ENCODE peak calls at places on chromosomes 7 and 10, in six cellular contexts. G, D, U, F, B and I are unnamed samples.

GRCh38 chr10:31404640-31405039 is 85.6 kb downstream of the ZEB1 start:
- DNase-seq in G (no peak), D (no peak), U (no peak), F (peak), B (no peak), I (peak)

GRCh38 chr7:1550005-1550845 is 5.8 kb downstream of the TMEM184A start:
- DNase-seq in G (no peak), D (peak), U (no peak), F (no peak), B (no peak), I (no peak)

GRCh38 chr7:92641921-92642511 is 51.8 kb upstream of the FAM133B start:
- DNase-seq in G (no peak), D (no peak), U (no peak), F (peak), B (peak), I (no peak)

GRCh38 chr10:115932099-115932498 is 340.9 kb downstream of the GFRA1 start:
- DNase-seq in G (no peak), D (no peak), U (no peak), F (no peak), B (no peak), I (no peak)

GRCh38 chr7:657565-658119 is 68.9 kb upstream of the DNAAF5 start:
- DNase-seq in G (no peak), D (no peak), U (no peak), F (peak), B (peak), I (peak)

GRCh38 chr7:47654672-47655340 is 72.9 kb upstream of the TNS3 start:
- DNase-seq in G (no peak), D (no peak), U (no peak), F (peak), B (no peak), I (no peak)

GRCh38 chr7:96241834-96242233 is 80.1 kb downstream of the SLC25A13 start:
- DNase-seq in G (no peak), D (no peak), U (no peak), F (peak), B (peak), I (no peak)

GRCh38 chr7:130515315-130516047 is 23.6 kb downstream of the MEST start:
- DNase-seq in G (no peak), D (no peak), U (no peak), F (no peak), B (no peak), I (no peak)

GRCh38 chr10:97463363-97464132 is 17.6 kb downstream of the ZDHHC16 start:
- DNase-seq in G (peak), D (peak), U (peak), F (peak), B (peak), I (peak)

GRCh38 chr10:132408367-132408781 is 11.4 kb downstream of the PWWP2B start:
- DNase-seq in G (peak), D (no peak), U (no peak), F (no peak), B (no peak), I (no peak)

GRCh38 chr7:17651926-17652385 is 288.3 kb downstream of the SNX13 start:
- DNase-seq in G (no peak), D (no peak), U (peak), F (peak), B (peak), I (peak)

GRCh38 chr7:133770863-133771492 is 356.2 kb upstream of the LRGUK start:
- DNase-seq in G (no peak), D (peak), U (no peak), F (peak), B (peak), I (no peak)

GRCh38 chr7:127477285-127478039 is 85.0 kb upstream of the ZNF800 start:
- DNase-seq in G (no peak), D (no peak), U (no peak), F (no peak), B (no peak), I (no peak)

GRCh38 chr10:59962755-59963154 is 56.4 kb upstream of the CCDC6 start:
- DNase-seq in G (no peak), D (no peak), U (no peak), F (no peak), B (no peak), I (no peak)

GRCh38 chr7:118572604-118573003 is 348.1 kb downstream of the ANKRD7 start:
- DNase-seq in G (no peak), D (no peak), U (no peak), F (no peak), B (no peak), I (no peak)

GRCh38 chr7:6228865-6229264 is 43.6 kb downstream of the CYTH3 start:
- DNase-seq in G (no peak), D (no peak), U (no peak), F (peak), B (peak), I (peak)

GRCh38 chr10:101901340-101901739 is 57.7 kb upstream of the KCNIP2 start:
- DNase-seq in G (no peak), D (no peak), U (no peak), F (no peak), B (no peak), I (no peak)

GRCh38 chr7:27453702-27454405 is 208.8 kb downstream of the HIBADH start:
- DNase-seq in G (no peak), D (peak), U (no peak), F (peak), B (peak), I (peak)

GRCh38 chr10:119246862-119247549 is 39.6 kb downstream of the GRK5 start:
- DNase-seq in G (no peak), D (no peak), U (peak), F (peak), B (peak), I (peak)

GRCh38 chr10:96747734-96748550 is 27.6 kb upstream of the PIK3AP1 start:
- DNase-seq in G (no peak), D (no peak), U (no peak), F (no peak), B (no peak), I (no peak)

GRCh38 chr7:64618785-64619456 is 47.0 kb upstream of the ZNF107 start:
- DNase-seq in G (no peak), D (peak), U (peak), F (peak), B (peak), I (peak)

GRCh38 chr7:32892521-32893224 is 1.1 kb upstream of the KBTBD2 start:
- DNase-seq in G (peak), D (peak), U (no peak), F (peak), B (peak), I (peak)

GRCh38 chr7:24591152-24591551 is 17.9 kb downstream of the PALS2 start:
- DNase-seq in G (no peak), D (no peak), U (no peak), F (no peak), B (no peak), I (no peak)

GRCh38 chr10:102813734-102814455 is 23.3 kb downstream of the CYP17A1 start:
- DNase-seq in G (peak), D (no peak), U (no peak), F (peak), B (peak), I (no peak)

GRCh38 chr7:139232377-139232717 is 1.3 kb downstream of the UBN2 start:
- DNase-seq in G (no peak), D (peak), U (no peak), F (peak), B (no peak), I (no peak)

GRCh38 chr10:43259248-43259980 is 7.5 kb downstream of the RASGEF1A start:
- DNase-seq in G (no peak), D (no peak), U (no peak), F (no peak), B (no peak), I (no peak)

DNA sequence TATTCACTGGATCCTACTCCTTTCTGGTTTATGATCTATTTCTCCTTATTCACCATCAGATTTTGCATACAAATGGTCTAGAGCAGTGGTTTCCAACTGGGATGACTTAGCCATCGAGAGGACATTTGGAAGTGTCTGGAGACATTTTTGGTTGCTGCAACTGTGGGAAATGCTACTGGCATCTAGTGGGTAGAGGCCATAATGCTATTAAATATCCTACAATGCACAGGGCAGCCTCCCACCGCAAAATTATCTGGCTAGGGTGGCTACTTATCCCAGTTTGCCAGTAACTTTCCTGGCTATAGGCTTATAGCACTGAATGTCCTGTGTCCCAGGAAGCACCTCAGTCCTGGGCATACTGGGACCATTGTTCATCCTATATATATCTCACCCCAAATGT is 21.5 kb upstream of the DDX50 start:
- DNase-seq in G (no peak), D (no peak), U (no peak), F (no peak), B (no peak), I (no peak)
- H3K4me3 ChIP-seq in G (no peak), D (no peak), U (no peak), F (no peak), B (no peak), I (no peak)

GRCh38 chr10:28587970-28588290 is 55.0 kb downstream of the WAC start:
- DNase-seq in G (no peak), D (no peak), U (no peak), F (peak), B (peak), I (peak)
- TF ChIP-seq CTCF in G (peak), D (peak), U (no peak), F (peak), B (peak), I (peak)

GRCh38 chr7:41024126-41024525 is 678.8 kb downstream of the INHBA start:
- DNase-seq in G (no peak), D (no peak), U (no peak), F (no peak), B (no peak), I (no peak)
- H3K4me3 ChIP-seq in G (no peak), D (no peak), U (no peak), F (no peak), B (no peak), I (no peak)

DNA sequence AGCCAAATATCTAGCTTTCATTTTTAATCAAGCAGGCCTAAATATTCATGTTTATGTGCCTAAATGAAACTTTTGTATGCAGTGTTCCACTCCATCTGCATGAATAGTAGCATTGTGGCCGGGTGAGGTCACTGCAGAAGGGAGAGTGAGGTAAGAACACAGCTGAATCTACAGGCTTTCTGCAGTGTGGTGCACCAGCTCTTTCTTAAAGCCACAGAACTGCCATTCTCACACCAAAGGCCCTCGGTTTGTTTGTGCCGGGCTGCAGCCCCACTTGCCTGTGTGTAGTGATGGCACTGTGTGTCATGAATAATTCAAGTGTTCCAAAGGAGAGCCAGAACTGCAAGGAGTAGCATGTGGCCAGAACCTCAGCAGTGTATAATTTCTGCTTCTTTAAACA is 204.1 kb downstream of the TRIL start:
- DNase-seq in G (no peak), D (no peak), U (no peak), F (peak), B (peak), I (peak)
- TF ChIP-seq CTCF in G (no peak), D (no peak), U (no peak), F (peak), B (peak), I (peak)

GRCh38 chr7:158865977-158866376 is 9.6 kb downstream of the DYNC2I1 start:
- DNase-seq in G (no peak), D (no peak), U (no peak), F (no peak), B (no peak), I (no peak)

GRCh38 chr7:158863611-158864506 is 7.5 kb downstream of the DYNC2I1 start:
- DNase-seq in G (peak), D (peak), U (peak), F (peak), B (peak), I (peak)

GRCh38 chr7:158864833-158865232 is 8.5 kb downstream of the DYNC2I1 start:
- DNase-seq in G (no peak), D (no peak), U (no peak), F (no peak), B (no peak), I (no peak)

GRCh38 chr7:158865462-158865922 is 9.1 kb downstream of the DYNC2I1 start:
- DNase-seq in G (peak), D (no peak), U (no peak), F (peak), B (no peak), I (peak)

GRCh38 chr7:158864507-158864820 is 8.1 kb downstream of the DYNC2I1 start:
- DNase-seq in G (no peak), D (no peak), U (no peak), F (no peak), B (no peak), I (no peak)
- H3K4me3 ChIP-seq in G (peak), D (peak), U (peak), F (peak), B (peak), I (peak)

DNA sequence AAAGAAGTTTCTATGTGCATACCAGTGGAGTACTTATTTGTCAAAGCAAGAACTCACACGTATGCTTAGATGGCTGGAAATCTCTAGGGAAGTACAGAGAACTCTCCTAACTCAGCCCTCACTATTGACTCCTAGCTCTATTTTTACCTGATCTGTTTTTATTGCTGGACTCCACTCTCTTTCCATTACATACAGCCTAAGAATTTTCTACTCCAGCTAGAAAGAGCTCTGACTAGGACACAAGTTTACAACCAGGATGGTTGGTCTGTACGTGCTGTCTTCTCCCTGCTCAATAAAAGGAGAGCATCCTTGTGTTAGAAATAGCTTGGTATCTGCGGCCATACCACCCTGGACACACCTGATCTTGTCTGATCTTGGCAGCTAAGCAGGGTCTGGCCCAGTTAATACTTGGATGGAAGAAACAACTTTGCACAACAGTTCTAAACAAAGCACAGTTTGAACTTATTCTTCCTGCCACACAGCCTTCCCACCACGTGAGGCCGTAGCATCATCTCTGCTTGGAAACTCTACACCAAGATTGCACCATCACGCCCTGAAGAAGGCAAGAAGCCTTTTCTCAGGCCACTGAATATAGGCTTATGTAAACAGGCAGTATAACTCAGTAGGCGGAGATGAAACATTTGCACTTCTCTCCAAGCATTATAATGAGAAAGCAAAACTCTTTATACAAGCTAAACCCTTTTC is 50.7 kb downstream of the KCNMA1 start:
- DNase-seq in G (peak), D (no peak), U (peak), F (peak), B (peak), I (peak)
- TF ChIP-seq CTCF in G (no peak), D (no peak), U (no peak), F (no peak), B (peak), I (peak)

GRCh38 chr7:98324782-98325181 is 43.3 kb downstream of the BRI3 start:
- DNase-seq in G (no peak), D (no peak), U (no peak), F (no peak), B (no peak), I (no peak)

GRCh38 chr7:98334077-98334476 is 52.6 kb downstream of the BRI3 start:
- DNase-seq in G (no peak), D (no peak), U (no peak), F (no peak), B (no peak), I (no peak)

GRCh38 chr7:98329974-98330373 is 48.5 kb downstream of the BRI3 start:
- DNase-seq in G (no peak), D (no peak), U (peak), F (peak), B (peak), I (peak)

GRCh38 chr7:98330926-98331529 is 49.5 kb downstream of the BRI3 start:
- DNase-seq in G (no peak), D (no peak), U (no peak), F (no peak), B (no peak), I (no peak)

DNA sequence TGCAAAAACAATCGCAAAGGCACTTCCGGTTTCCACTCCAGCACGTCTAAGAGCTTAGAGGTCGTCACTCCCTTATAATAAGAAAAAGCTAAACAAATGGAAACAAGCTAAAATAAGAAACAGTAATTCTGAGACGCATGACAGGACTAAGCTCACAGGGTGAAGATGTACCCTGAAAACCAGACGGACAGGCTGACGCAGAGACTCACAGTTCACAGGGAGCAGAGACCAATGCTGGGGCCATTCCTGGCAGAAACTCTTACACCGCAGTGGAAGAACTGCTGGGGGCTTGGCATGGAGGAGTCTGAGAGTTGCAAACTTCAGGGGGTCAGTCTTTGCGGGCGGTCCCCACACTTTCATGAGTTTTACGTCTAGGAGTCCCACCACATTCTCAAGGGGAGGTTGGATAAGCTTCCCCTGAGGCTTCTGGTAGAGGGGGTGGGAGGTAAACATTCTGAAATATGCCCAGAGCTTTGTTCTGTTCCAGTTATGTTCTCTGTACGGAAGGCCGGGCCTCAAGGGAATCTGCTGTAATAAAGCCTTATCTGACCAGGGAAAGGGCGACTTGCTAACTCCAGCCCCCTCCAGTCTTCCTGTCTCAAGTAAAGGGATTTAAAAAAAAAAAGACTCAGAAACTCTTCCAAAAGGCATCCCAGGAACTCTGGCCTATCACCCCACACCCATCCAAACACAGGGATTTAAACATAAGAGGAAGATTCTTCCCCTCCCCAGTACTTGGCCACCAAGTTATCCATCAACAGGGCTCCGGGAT is 47.8 kb downstream of the BRI3 start:
- DNase-seq in G (no peak), D (no peak), U (no peak), F (no peak), B (peak), I (peak)
- H3K4me3 ChIP-seq in G (no peak), D (no peak), U (no peak), F (no peak), B (no peak), I (peak)

GRCh38 chr7:103613655-103614642 is 167.9 kb upstream of the SLC26A5 start:
- DNase-seq in G (no peak), D (peak), U (no peak), F (peak), B (no peak), I (peak)
- TF ChIP-seq CTCF in G (no peak), D (peak), U (peak), F (peak), B (peak), I (peak)